ENCODE peak calls at places on chromosomes 2 and 18, in five cellular contexts. One of them, this sample, is unnamed.

GRCh38 chr2:11577101-11577883 is 43.4 kb downstream of the GREB1 start:
- DNase-seq in K562: no peak
- DNase-seq in HepG2: no peak
- DNase-seq in A549: no peak
- DNase-seq in H1: no peak
- DNase-seq in this sample: no peak

GRCh38 chr2:226207671-226208070 is 591.9 kb downstream of the IRS1 start:
- DNase-seq in H1: no peak
- DNase-seq in HepG2: no peak
- DNase-seq in A549: no peak
- DNase-seq in K562: no peak
- DNase-seq in this sample: no peak

GRCh38 chr2:164671664-164672396 is 50.5 kb upstream of the GRB14 start:
- DNase-seq in HepG2: no peak
- DNase-seq in K562: no peak
- DNase-seq in A549: no peak
- DNase-seq in H1: no peak
- DNase-seq in this sample: no peak

GRCh38 chr2:195458936-195459335 is 198.1 kb upstream of the SLC39A10 start:
- DNase-seq in A549: no peak
- DNase-seq in HepG2: no peak
- DNase-seq in K562: no peak
- DNase-seq in H1: no peak
- DNase-seq in this sample: no peak

GRCh38 chr2:19893520-19894134 is 8.2 kb downstream of the TTC32 start:
- DNase-seq in A549: no peak
- DNase-seq in HepG2: no peak
- DNase-seq in H1: no peak
- DNase-seq in K562: no peak
- DNase-seq in this sample: no peak

GRCh38 chr2:176118606-176119370 is 2.2 kb downstream of the HOXD10 start:
- DNase-seq in A549: peak
- DNase-seq in H1: no peak
- DNase-seq in HepG2: peak
- DNase-seq in K562: peak
- DNase-seq in this sample: peak

GRCh38 chr2:109436635-109437225 is 177.0 kb downstream of the SEPTIN10 start:
- DNase-seq in HepG2: no peak
- DNase-seq in K562: no peak
- DNase-seq in A549: no peak
- DNase-seq in H1: no peak
- DNase-seq in this sample: no peak

GRCh38 chr2:196101325-196101981 is 32.8 kb upstream of the DNAH7 start:
- DNase-seq in K562: peak
- DNase-seq in H1: no peak
- DNase-seq in HepG2: no peak
- DNase-seq in A549: no peak
- DNase-seq in this sample: no peak

GRCh38 chr2:121329786-121330185 is 44.8 kb upstream of the TFCP2L1 start:
- DNase-seq in HepG2: no peak
- DNase-seq in H1: no peak
- DNase-seq in K562: no peak
- DNase-seq in A549: no peak
- DNase-seq in this sample: no peak

GRCh38 chr2:241542278-241542605 is 16.3 kb upstream of the BOK start:
- DNase-seq in H1: no peak
- DNase-seq in K562: no peak
- DNase-seq in HepG2: no peak
- DNase-seq in A549: no peak
- DNase-seq in this sample: no peak

GRCh38 chr2:235515821-235516220 is 22.0 kb downstream of the AGAP1 start:
- DNase-seq in H1: no peak
- DNase-seq in K562: no peak
- DNase-seq in HepG2: no peak
- DNase-seq in A549: no peak
- DNase-seq in this sample: no peak

GRCh38 chr18:12703714-12704113 is 872 bp downstream of the PSMG2 start:
- DNase-seq in K562: peak
- DNase-seq in A549: no peak
- DNase-seq in HepG2: no peak
- DNase-seq in H1: no peak
- DNase-seq in this sample: no peak

GRCh38 chr2:85240055-85240454 is 87.7 kb downstream of the TGOLN2 start:
- DNase-seq in HepG2: no peak
- DNase-seq in K562: no peak
- DNase-seq in A549: no peak
- DNase-seq in H1: no peak
- DNase-seq in this sample: peak

GRCh38 chr2:197108758-197109157 is 182.3 kb upstream of the PGAP1 start:
- DNase-seq in HepG2: no peak
- DNase-seq in H1: no peak
- DNase-seq in K562: no peak
- DNase-seq in A549: no peak
- DNase-seq in this sample: no peak
- TF ChIP-seq JUN in HepG2: no peak
- TF ChIP-seq JUN in H1: no peak
- TF ChIP-seq JUN in K562: no peak
- TF ChIP-seq JUN in A549: no peak
- TF ChIP-seq JUN in this sample: no peak

GRCh38 chr2:102061962-102062795 is 70.4 kb downstream of the IL1R2 start:
- DNase-seq in H1: no peak
- DNase-seq in HepG2: no peak
- DNase-seq in A549: no peak
- DNase-seq in K562: no peak
- DNase-seq in this sample: peak

GRCh38 chr2:102060047-102060446 is 68.3 kb downstream of the IL1R2 start:
- DNase-seq in H1: no peak
- DNase-seq in K562: no peak
- DNase-seq in HepG2: no peak
- DNase-seq in A549: no peak
- DNase-seq in this sample: no peak

GRCh38 chr2:102060792-102061191 is 69.0 kb downstream of the IL1R2 start:
- DNase-seq in A549: no peak
- DNase-seq in HepG2: no peak
- DNase-seq in K562: no peak
- DNase-seq in H1: no peak
- DNase-seq in this sample: no peak

GRCh38 chr2:102062802-102063201 is 71.0 kb downstream of the IL1R2 start:
- DNase-seq in H1: no peak
- DNase-seq in A549: no peak
- DNase-seq in HepG2: no peak
- DNase-seq in K562: no peak
- DNase-seq in this sample: no peak

DNA sequence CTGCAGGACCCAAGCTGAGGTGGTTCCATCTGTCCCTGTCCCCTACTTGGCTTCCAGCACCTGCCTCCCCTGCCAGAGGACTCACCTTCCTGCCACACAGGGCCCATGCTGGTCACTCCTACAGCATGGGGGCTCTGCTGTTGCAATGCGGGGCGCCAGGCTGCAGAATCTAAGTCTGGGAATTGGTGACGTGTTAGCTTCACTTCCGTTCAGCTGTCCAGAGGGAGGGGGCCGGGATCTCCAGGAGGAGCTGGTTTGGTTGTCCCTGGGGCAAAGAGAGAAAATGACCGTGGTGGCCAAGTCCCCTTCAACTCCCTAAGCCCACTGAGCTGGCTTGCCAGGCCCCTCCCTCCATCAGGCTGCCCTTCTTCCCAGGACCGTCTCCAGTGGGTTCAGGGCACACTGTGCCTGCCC is 69.5 kb downstream of the IL1R2 start:
- DNase-seq in HepG2: no peak
- DNase-seq in K562: no peak
- DNase-seq in H1: no peak
- DNase-seq in A549: no peak
- DNase-seq in this sample: no peak
- H3K4me2 ChIP-seq in HepG2: no peak
- H3K4me2 ChIP-seq in K562: no peak
- H3K4me2 ChIP-seq in H1: no peak
- H3K4me2 ChIP-seq in A549: no peak
- H3K4me2 ChIP-seq in this sample: no peak

DNA sequence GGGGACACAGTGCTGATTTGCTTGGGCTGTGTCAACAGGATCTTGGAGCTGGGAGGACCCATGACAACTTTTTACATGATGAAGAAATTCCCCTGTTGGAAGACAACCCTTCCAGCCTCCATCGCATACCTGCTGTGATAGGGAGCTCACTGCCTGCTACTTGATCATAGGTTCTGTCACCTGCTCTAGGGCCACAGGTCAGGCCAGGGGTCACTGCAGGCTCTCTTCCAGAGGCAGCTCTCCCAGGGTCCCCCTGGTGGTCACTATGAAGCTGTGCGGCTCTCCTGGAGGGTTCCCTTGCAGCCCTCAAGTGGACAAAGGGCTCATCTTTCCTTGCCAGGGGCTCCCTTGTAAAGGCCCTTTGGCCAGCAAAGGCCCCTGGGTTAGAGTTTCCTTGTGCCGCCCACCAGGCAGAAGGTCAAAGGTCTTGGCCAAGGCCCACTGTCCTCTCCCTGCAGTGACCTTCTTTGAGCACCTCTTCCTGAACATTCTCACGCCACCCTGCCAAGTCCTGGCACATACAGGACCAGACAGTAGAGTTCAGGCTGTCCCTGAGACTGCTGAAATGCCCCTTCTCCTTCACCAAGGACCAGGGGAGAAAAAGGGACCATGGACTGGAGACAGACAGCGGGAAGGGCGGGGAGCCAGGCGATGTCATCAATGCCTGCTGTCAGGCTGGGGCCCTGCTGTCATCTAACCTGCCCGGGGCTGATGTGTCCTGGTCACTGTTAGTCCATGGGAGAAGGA is 345.1 kb downstream of the DYSF start:
- DNase-seq in A549: peak
- DNase-seq in HepG2: peak
- DNase-seq in H1: peak
- DNase-seq in K562: peak
- DNase-seq in this sample: peak
- TF ChIP-seq JUN in A549: no peak
- TF ChIP-seq JUN in HepG2: no peak
- TF ChIP-seq JUN in H1: no peak
- TF ChIP-seq JUN in K562: no peak
- TF ChIP-seq JUN in this sample: no peak

DNA sequence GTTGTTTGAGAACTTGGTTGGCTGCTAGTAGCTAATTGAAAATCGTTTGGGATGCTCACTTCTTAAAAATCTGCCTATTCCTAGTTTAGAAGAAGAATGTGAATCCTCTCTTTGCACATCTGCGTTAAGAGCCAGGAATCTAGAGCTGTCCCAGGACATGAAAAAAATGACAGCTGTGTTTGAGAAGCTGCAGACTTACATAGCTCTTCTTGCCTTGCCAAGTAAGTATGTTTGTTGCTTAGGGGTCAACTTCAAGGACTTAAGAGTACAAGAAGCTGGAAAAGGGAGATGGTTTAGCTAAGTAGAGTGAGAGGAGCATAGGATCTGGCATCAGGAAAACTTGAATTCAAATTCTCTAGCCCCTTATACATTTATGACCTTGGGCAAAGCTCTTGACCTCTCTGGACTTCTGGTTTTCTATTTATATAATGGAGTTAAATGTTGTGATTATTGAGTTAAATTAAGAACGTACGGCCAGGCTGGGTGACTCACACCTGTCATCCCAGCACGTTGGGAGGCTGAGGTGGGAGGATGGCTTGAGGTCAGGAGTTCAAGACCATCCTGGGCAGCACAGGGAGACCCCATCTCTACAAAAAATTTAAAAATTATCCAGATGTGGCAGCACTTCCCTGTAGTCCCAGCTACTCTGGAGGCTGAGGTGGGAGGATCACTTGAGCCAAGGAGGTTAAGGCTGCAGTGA is 55.2 kb upstream of the STON1 start:
- DNase-seq in H1: no peak
- DNase-seq in HepG2: no peak
- DNase-seq in A549: no peak
- DNase-seq in K562: no peak
- DNase-seq in this sample: no peak
- H3K4me2 ChIP-seq in H1: no peak
- H3K4me2 ChIP-seq in HepG2: no peak
- H3K4me2 ChIP-seq in A549: no peak
- H3K4me2 ChIP-seq in K562: no peak
- H3K4me2 ChIP-seq in this sample: no peak

DNA sequence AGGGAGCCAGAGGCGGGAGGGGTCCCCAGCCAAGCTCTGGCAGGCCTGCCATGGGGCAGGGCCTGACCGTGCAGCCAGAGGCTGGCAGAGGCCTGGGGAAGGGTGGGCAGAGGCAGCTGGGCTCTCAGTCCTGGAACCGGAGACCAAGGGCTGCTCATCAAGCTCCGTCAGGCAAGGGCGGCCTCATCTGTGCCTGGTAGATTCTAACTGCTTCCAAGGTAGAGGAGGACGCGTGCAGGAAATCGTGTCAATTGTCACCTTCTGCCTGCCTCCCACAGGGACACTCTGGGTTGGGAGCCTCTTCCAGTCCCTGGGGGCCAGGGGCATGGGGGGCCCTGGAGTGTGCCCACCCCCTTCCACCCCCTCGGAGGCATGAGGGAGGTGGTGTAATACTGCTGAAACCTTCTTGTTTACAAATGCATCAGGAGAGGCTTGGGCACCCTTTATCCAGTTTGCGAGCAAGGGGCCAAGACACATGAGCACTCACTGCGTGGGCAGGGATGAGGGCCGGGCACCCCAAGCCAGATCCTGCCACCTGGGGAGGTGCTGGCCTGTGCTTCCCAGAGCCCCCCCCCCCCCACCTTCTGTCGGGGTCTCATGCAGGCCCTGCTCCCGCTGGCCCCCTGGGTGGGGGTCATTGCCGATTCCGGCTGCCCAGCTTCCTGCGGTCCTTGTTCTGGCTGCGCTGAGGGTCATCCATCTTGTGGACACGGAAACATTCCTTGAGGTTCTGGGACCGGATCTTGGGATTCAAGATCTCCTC is 9.0 kb downstream of the SNORC start:
- DNase-seq in H1: no peak
- DNase-seq in HepG2: no peak
- DNase-seq in A549: no peak
- DNase-seq in K562: no peak
- DNase-seq in this sample: no peak
- TF ChIP-seq JUN in H1: no peak
- TF ChIP-seq JUN in HepG2: no peak
- TF ChIP-seq JUN in A549: no peak
- TF ChIP-seq JUN in K562: no peak
- TF ChIP-seq JUN in this sample: no peak

DNA sequence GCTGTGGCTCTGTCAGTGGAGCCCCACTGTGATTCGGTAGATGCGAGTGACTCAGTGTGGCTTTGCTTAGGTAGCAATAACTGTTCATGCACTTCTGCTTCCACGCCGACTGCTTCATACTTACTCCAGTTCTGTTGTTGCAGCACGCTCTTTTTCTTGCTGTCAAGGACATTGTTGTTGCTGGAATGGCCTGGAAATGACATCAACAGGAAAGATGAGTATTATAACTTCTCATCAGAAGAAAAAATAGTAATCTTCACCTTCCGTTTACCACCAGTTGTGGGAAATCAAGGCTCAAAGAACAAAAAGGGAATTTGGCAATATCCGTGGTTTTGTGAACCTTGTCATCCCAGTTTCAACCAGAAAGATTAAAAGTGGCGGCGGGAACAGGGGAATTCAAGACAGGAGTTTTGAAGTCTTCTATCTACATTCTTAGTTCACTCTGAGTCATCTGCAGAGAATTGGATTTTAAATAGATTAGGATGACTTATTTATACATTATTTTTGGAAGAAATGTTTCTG is 8.3 kb downstream of the TM4SF20 start:
- DNase-seq in HepG2: peak
- DNase-seq in K562: no peak
- DNase-seq in H1: no peak
- DNase-seq in A549: no peak
- DNase-seq in this sample: no peak
- H3K4me2 ChIP-seq in HepG2: peak
- H3K4me2 ChIP-seq in K562: no peak
- H3K4me2 ChIP-seq in H1: no peak
- H3K4me2 ChIP-seq in A549: peak
- H3K4me2 ChIP-seq in this sample: no peak